ENCODE peak calls at places on chromosomes 11 and 22, in five cellular contexts. J is ELR; I is anterior cingulate cortex; Z is CD8-positive, alpha-beta memory T cell; M is Right ventricle myocardium superior. B is an unnamed sample.

GRCh38 chr22:39183991-39184585 is 31.6 kb upstream of the CBX7 start:
- DNase-seq in J (peak), I (no peak), Z (no peak), M (peak), B (no peak)

GRCh38 chr11:112279901-112280267 is 19.2 kb upstream of the PLET1 start:
- DNase-seq in J (peak), I (peak), Z (peak), M (peak), B (peak)

GRCh38 chr11:72378704-72379383 is 55.5 kb downstream of the CLPB start:
- DNase-seq in J (no peak), I (peak), Z (no peak), M (peak), B (peak)

GRCh38 chr22:19919701-19920363 is 21.7 kb upstream of the COMT start:
- DNase-seq in J (no peak), I (no peak), Z (no peak), M (no peak), B (no peak)

GRCh38 chr11:119484741-119485605 is 62.0 kb upstream of the THY1 start:
- DNase-seq in J (no peak), I (no peak), Z (no peak), M (no peak), B (no peak)

GRCh38 chr22:48954781-48955311 is 872.8 kb downstream of the BRD1 start:
- DNase-seq in J (no peak), I (no peak), Z (no peak), M (no peak), B (no peak)

GRCh38 chr11:10487002-10487647 is 32.1 kb downstream of the AMPD3 start:
- DNase-seq in J (no peak), I (no peak), Z (no peak), M (no peak), B (no peak)

GRCh38 chr11:87661270-87661669 is 514.0 kb downstream of the RAB38 start:
- DNase-seq in J (no peak), I (peak), Z (no peak), M (no peak), B (no peak)

GRCh38 chr11:119061256-119061655 is 4.3 kb upstream of the HYOU1 start:
- DNase-seq in J (no peak), I (no peak), Z (no peak), M (no peak), B (no peak)

GRCh38 chr11:100823360-100823759 is 136.3 kb downstream of the ARHGAP42 start:
- DNase-seq in J (no peak), I (no peak), Z (no peak), M (no peak), B (no peak)

B was measured in heart left ventricle.